ENCODE peak calls at places on chromosomes 2 and 18, in eight cellular contexts. O, D, T, S, N, E, U and Q are unnamed samples.

GRCh38 chr2:165369131-165369935 is 100.2 kb upstream of the CSRNP3 start:
- DNase-seq in E (no peak), T (peak), S (peak), O (peak), N (no peak), D (no peak), U (peak), Q (no peak)

GRCh38 chr2:96157649-96158553 is 12.7 kb upstream of the DUSP2 start:
- DNase-seq in E (no peak), N (no peak), U (no peak), S (peak), O (no peak), D (no peak), T (no peak), Q (peak)

GRCh38 chr2:166593403-166593802 is 99.4 kb upstream of the SCN7A start:
- DNase-seq in T (no peak), D (no peak), S (no peak), O (no peak), N (peak), U (peak), E (no peak), Q (no peak)

GRCh38 chr2:72378737-72379346 is 231.2 kb upstream of the CYP26B1 start:
- DNase-seq in E (no peak), U (peak), D (peak), N (no peak), S (no peak), O (peak), T (no peak), Q (no peak)

GRCh38 chr18:45829896-45830295 is 4.4 kb downstream of the SIGLEC15 start:
- DNase-seq in N (no peak), S (no peak), D (no peak), U (no peak), O (no peak), E (no peak), T (no peak), Q (no peak)

GRCh38 chr2:59909147-59909546 is 644.3 kb downstream of the BCL11A start:
- DNase-seq in S (no peak), T (no peak), O (no peak), D (no peak), U (no peak), N (no peak), E (no peak), Q (no peak)

GRCh38 chr2:72115361-72116080 is 32.1 kb downstream of the CYP26B1 start:
- DNase-seq in D (peak), U (peak), N (peak), O (no peak), T (no peak), S (no peak), E (no peak), Q (no peak)

GRCh38 chr2:212811946-212812345 is 273.3 kb upstream of the ERBB4 start:
- DNase-seq in D (peak), E (no peak), N (no peak), O (no peak), U (peak), T (no peak), S (no peak), Q (no peak)

GRCh38 chr2:234288974-234289455 is 207.9 kb downstream of the ARL4C start:
- DNase-seq in D (peak), U (peak), S (peak), E (peak), N (peak), O (peak), T (peak), Q (peak)